ENCODE peak calls at places on chromosomes 1 and 21, in four cellular contexts. U is kidney, T is astrocyte of the spinal cord, G is stomach. H is an unnamed sample.
A peak's percentile ranks its signal among the peaks of the same experiment; 100 is the strongest.

GRCh38 chr1:225842788-225843425 is 33.0 kb downstream of the EPHX1 start:
- DNase-seq in G (no peak), U (peak; percentile 21), T (no peak), H (no peak)

GRCh38 chr1:204104331-204105222 is 31.7 kb downstream of the SOX13 start:
- DNase-seq in U (no peak), G (peak; percentile 44), T (no peak), H (peak; percentile 55)

GRCh38 chr1:168348146-168348709 is 67.6 kb downstream of the TBX19 start:
- DNase-seq in U (no peak), G (no peak), T (peak; percentile 19), H (no peak)

GRCh38 chr1:170168263-170168662 is 22.5 kb downstream of the NTMT2 start:
- DNase-seq in T (peak; percentile 73), G (no peak), U (no peak), H (no peak)

GRCh38 chr1:12597792-12598191 is 20.2 kb downstream of the DHRS3 start:
- DNase-seq in G (peak; percentile 89), U (peak; percentile 90), T (no peak), H (no peak)

GRCh38 chr1:66403031-66403731 is 130.8 kb upstream of the SGIP1 start:
- DNase-seq in G (no peak), T (no peak), U (no peak), H (no peak)

GRCh38 chr1:229456016-229456415 is 22.1 kb upstream of the ACTA1 start:
- DNase-seq in T (peak; percentile 21), G (no peak), U (no peak), H (no peak)

GRCh38 chr1:166139735-166140134 is 27.1 kb downstream of the FAM78B start:
- DNase-seq in T (no peak), G (no peak), U (no peak), H (no peak)

GRCh38 chr1:153903841-153904455 is 18.8 kb downstream of the GATAD2B start:
- DNase-seq in T (no peak), U (no peak), G (no peak), H (no peak)

GRCh38 chr1:109499661-109500536 is 6.0 kb downstream of the CYB561D1 start:
- DNase-seq in T (peak; percentile 52), G (peak; percentile 66), U (no peak), H (no peak)

GRCh38 chr1:228734881-228735801 is at the start of gene RHOU:
- DNase-seq in G (peak; percentile 82), T (peak; percentile 27), U (peak; percentile 92), H (peak; percentile 78)

DNA sequence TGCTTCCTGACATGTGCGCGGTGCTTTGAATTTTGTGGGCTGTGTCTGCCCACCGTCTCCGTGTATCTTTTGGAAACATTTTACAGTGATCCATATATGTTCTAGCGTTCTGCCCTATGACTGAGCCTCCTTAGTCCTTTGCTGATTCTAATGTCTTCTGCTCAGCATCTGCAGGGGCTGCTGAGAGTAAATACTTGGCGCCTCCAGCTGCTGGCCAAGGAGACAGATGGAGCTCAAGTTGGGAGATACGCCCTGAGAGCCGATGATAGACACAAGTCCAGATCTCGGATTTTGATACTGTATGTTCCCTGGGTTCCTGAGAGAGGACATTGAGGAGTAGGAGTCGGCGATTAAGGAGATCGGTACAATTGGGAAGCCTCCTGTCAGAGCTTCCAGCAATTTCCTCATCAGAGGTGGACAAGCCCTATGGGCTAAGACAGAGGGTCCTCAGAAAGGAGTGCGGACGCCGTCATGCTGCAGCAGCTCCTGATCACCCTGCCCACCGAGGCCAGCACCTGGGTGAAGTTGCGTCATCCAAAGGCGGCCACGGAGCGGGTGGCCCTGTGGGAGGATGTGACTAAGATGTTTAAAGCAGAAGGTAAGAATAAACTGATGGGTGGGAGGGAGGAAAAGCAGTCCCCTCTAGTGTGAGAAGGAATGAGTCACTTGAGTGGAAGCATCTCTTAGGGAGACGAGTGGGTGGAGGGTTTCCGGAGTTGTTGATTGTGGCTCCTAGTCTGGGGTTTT is 388 bp downstream of the ZFP69B start:
- DNase-seq in U (no peak), T (peak; percentile 76), G (peak; percentile 31), H (peak; percentile 29)
- TF ChIP-seq CTCF in U (no peak), T (no peak), G (no peak), H (no peak)

DNA sequence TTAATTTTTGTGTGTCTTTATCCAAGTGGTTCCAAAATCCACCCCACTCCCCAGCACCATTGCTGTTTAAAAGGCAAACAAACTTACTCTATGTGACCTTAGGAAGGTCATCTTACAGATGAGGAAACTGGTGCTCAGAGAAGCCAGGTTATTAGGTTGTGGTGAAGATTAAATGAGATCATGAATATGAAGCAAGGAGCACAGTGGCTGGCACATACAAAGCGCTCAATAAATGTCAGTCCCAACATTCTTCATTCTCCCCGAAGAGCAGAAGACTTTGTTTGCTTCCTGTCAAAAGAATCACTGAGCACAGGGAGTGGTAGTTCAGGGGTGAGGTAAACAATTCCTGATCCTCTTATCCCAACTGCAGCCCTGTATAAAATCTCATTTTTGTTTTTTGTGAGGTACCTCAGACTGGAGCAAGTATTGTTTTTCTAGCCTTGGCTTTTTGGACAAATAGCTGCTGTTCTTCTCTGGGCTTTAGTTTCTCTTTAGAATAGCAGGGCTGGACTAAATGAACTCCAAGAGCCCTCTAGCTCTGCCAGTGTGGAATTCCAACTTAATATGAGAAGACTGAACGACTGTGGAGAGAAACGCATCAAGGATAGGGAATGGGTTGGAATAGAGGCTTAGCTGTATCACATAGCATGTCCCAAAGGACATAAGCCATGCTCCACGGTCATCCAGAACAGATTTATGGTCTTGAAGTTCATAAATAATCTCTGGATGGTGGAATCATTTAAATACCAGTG is 455.3 kb upstream of the USP24 start:
- DNase-seq in T (no peak), U (no peak), G (no peak), H (no peak)
- H3K4me3 ChIP-seq in T (no peak overlapping the region), U (no peak overlapping the region), G (no peak overlapping the region), H (no peak overlapping the region)

GRCh38 chr1:200305806-200306205 is 104.0 kb downstream of the ZNF281 start:
- DNase-seq in U (no peak), G (no peak), T (no peak), H (no peak)

GRCh38 chr1:200307755-200308066 is 102.1 kb downstream of the ZNF281 start:
- DNase-seq in T (no peak), G (no peak), U (no peak), H (no peak)

GRCh38 chr1:200304146-200304545 is 105.7 kb downstream of the ZNF281 start:
- DNase-seq in T (no peak), U (no peak), G (no peak), H (no peak)

GRCh38 chr1:200310824-200311223 is 99.0 kb downstream of the ZNF281 start:
- DNase-seq in U (no peak), G (no peak), T (no peak), H (no peak)

GRCh38 chr1:200306954-200307754 is 102.7 kb downstream of the ZNF281 start:
- DNase-seq in G (no peak), T (peak; percentile 39), U (no peak), H (no peak)
- TF ChIP-seq CTCF in G (no peak), T (peak; percentile 86), U (peak; percentile 69), H (peak; percentile 92)

DNA sequence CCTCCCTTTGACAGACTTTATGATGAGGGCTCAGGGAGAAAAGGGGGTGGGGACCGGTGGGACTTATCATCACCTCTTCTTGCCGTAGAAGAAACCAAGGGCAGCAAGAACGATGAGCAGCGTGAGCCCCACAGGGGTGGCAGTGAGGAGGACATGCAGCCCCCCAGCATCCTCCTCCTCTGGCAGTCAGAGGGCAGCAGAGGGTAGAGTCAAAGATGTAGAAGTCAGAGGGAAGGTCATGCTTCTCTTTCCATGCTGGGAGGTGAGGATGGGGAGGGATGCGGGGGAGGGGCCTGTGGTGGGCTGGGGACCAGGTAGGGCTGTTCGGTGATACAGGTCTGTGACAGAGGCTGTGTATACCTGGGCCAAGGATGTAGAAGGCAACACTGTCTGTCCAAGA is 14.8 kb downstream of the INSRR start:
- DNase-seq in T (no peak), G (no peak), U (no peak), H (no peak)
- H3K4me3 ChIP-seq in T (no peak overlapping the region), G (no peak overlapping the region), U (no peak overlapping the region), H (no peak overlapping the region)

GRCh38 chr1:24715658-24716057 is 29.6 kb upstream of the CLIC4 start:
- DNase-seq in G (no peak), T (no peak), U (no peak), H (no peak)

GRCh38 chr1:24714859-24715520 is 30.3 kb upstream of the CLIC4 start:
- DNase-seq in G (no peak), T (peak; percentile 57), U (no peak), H (no peak)

GRCh38 chr1:24711329-24711728 is 33.9 kb upstream of the CLIC4 start:
- DNase-seq in T (no peak), U (no peak), G (no peak), H (no peak)

GRCh38 chr1:24713736-24714135 is 31.5 kb upstream of the CLIC4 start:
- DNase-seq in G (no peak), U (no peak), T (no peak), H (no peak)

GRCh38 chr1:24713176-24713575 is 32.1 kb upstream of the CLIC4 start:
- DNase-seq in G (no peak), U (no peak), T (no peak), H (no peak)
- TF ChIP-seq CTCF in G (no peak), U (no peak), T (no peak), H (no peak)

DNA sequence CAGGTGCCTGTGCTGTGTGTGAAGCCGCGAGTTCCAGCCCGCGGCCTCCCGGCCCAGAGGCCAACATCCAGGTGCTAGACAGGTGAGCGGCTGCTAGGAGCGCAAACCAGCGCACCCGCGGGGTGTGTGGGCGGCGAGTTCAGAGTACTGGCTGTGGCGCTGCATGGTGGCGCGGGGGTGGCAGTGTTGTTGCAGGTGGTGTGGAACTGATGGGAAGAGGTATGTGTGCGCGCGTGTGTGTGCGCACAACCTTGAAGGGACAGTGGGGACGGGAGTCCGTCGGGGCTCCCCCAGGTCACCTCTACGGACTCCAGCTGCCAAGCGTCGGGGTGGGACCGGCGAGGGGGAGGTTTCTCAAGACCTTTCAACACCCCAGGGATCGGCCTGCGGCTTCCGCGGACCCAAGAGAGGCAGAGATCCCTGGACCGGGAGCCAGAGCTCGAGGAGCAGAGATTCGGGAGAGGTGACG is 433 bp upstream of the DMBX1 start:
- DNase-seq in G (no peak), T (no peak), U (no peak), H (peak; percentile 85)
- H3K4me3 ChIP-seq in G (peak overlapping the region; percentile 38), T (no peak overlapping the region), U (no peak overlapping the region), H (peak overlapping the region; percentile 41)

GRCh38 chr21:23131177-23131576 is 2133.0 kb downstream of the NCAM2 start:
- DNase-seq in U (no peak), G (no peak), T (no peak), H (no peak)
- TF ChIP-seq CTCF in U (no peak), G (no peak), T (no peak), H (no peak)

GRCh38 chr1:110673805-110674336 is 869 bp downstream of the KCNA3 start:
- DNase-seq in T (no peak), U (peak; percentile 74), G (no peak), H (no peak)

GRCh38 chr1:110671323-110671722 is 3.4 kb downstream of the KCNA3 start:
- DNase-seq in U (no peak), G (no peak), T (no peak), H (no peak)

GRCh38 chr1:110673197-110673701 is 1.5 kb downstream of the KCNA3 start:
- DNase-seq in U (no peak), G (no peak), T (no peak), H (no peak)

GRCh38 chr1:110672753-110673108 is 2.0 kb downstream of the KCNA3 start:
- DNase-seq in G (no peak), T (no peak), U (no peak), H (no peak)

GRCh38 chr1:110672001-110672752 is 2.6 kb downstream of the KCNA3 start:
- DNase-seq in G (no peak), U (no peak), T (no peak), H (no peak)
- H3K4me3 ChIP-seq in G (peak overlapping the region; percentile 58), U (no peak overlapping the region), T (no peak overlapping the region), H (peak overlapping the region; percentile 49)

H was measured in upper lobe of left lung.